ENCODE peak calls at places on chromosome 20, in six cellular contexts. One of them, this sample, is unnamed.

GRCh38 chr20:10857362-10858070 is 183.7 kb upstream of the JAG1 start:
- DNase-seq in activated CD4-positive, CD25-positive, alpha-beta regulatory T cell: no peak
- DNase-seq in heart right ventricle: no peak
- DNase-seq in AG09309: no peak
- DNase-seq in chondrocyte: no peak
- DNase-seq in neural crest cell: no peak
- DNase-seq in this sample: no peak

GRCh38 chr20:25081065-25081729 is 744 bp downstream of the VSX1 start:
- DNase-seq in heart right ventricle: no peak
- DNase-seq in activated CD4-positive, CD25-positive, alpha-beta regulatory T cell: peak; percentile 15
- DNase-seq in neural crest cell: peak; percentile 64
- DNase-seq in chondrocyte: no peak
- DNase-seq in AG09309: no peak
- DNase-seq in this sample: no peak

GRCh38 chr20:49505518-49505917 is 23.1 kb upstream of the KCNB1 start:
- DNase-seq in AG09309: no peak
- DNase-seq in chondrocyte: no peak
- DNase-seq in heart right ventricle: no peak
- DNase-seq in neural crest cell: peak; percentile 61
- DNase-seq in activated CD4-positive, CD25-positive, alpha-beta regulatory T cell: no peak
- DNase-seq in this sample: peak; percentile 75

GRCh38 chr20:46720776-46721425 is 11.5 kb downstream of the SLC2A10 start:
- DNase-seq in chondrocyte: no peak
- DNase-seq in neural crest cell: no peak
- DNase-seq in heart right ventricle: no peak
- DNase-seq in activated CD4-positive, CD25-positive, alpha-beta regulatory T cell: no peak
- DNase-seq in AG09309: no peak
- DNase-seq in this sample: no peak

GRCh38 chr20:24672886-24673677 is 203.7 kb downstream of the SYNDIG1 start:
- DNase-seq in chondrocyte: peak; percentile 61
- DNase-seq in AG09309: peak; percentile 89
- DNase-seq in neural crest cell: no peak
- DNase-seq in heart right ventricle: no peak
- DNase-seq in activated CD4-positive, CD25-positive, alpha-beta regulatory T cell: no peak
- DNase-seq in this sample: no peak

GRCh38 chr20:62968378-62969178 is 16.1 kb downstream of the SLC17A9 start:
- DNase-seq in heart right ventricle: no peak
- DNase-seq in chondrocyte: no peak
- DNase-seq in activated CD4-positive, CD25-positive, alpha-beta regulatory T cell: no peak
- DNase-seq in AG09309: no peak
- DNase-seq in neural crest cell: no peak
- DNase-seq in this sample: no peak

GRCh38 chr20:54469293-54469692 is 6.1 kb upstream of the DOK5 start:
- DNase-seq in activated CD4-positive, CD25-positive, alpha-beta regulatory T cell: no peak
- DNase-seq in neural crest cell: no peak
- DNase-seq in AG09309: no peak
- DNase-seq in chondrocyte: no peak
- DNase-seq in heart right ventricle: no peak
- DNase-seq in this sample: no peak

GRCh38 chr20:22511943-22512910 is 72.1 kb downstream of the FOXA2 start:
- DNase-seq in AG09309: no peak
- DNase-seq in activated CD4-positive, CD25-positive, alpha-beta regulatory T cell: no peak
- DNase-seq in chondrocyte: no peak
- DNase-seq in neural crest cell: no peak
- DNase-seq in heart right ventricle: no peak
- DNase-seq in this sample: no peak

GRCh38 chr20:12570371-12570770 is 438.4 kb upstream of the SPTLC3 start:
- DNase-seq in activated CD4-positive, CD25-positive, alpha-beta regulatory T cell: no peak
- DNase-seq in neural crest cell: peak; percentile 26
- DNase-seq in AG09309: no peak
- DNase-seq in heart right ventricle: no peak
- DNase-seq in chondrocyte: no peak
- DNase-seq in this sample: peak; percentile 27

This sample was measured in H1.